ENCODE peak calls at places on chromosome 2, in ten cellular contexts. One of them, this sample, is unnamed.

GRCh38 chr2:38293152-38293865 is 83.8 kb downstream of the ATL2 start:
- DNase-seq in T follicular helper cell: no peak
- DNase-seq in cardiac fibroblast: no peak
- DNase-seq in stimulated activated CD4-positive, alpha-beta T cell treated with anti-CD3 and anti-CD28 coated beads, Interleukin-1b, Interleukin-23, amount 100 ng/mL, for 24 hours: no peak
- DNase-seq in activated CD4-positive, alpha-beta memory T cell treated with anti-CD3 and anti-CD28 coated beads, Interleukin-2, amount 10 ng/mL, durations not matched to agents 7 days and 5 days: no peak
- DNase-seq in iPS DF 19.7: no peak
- DNase-seq in prostate gland: no peak
- DNase-seq in WERI-Rb-1: no peak
- DNase-seq in HFFc6: no peak
- DNase-seq in T1000: no peak
- DNase-seq in this sample: peak; percentile 52

GRCh38 chr2:23624378-23624777 is 239.4 kb downstream of the KLHL29 start:
- DNase-seq in T follicular helper cell: no peak
- DNase-seq in cardiac fibroblast: no peak
- DNase-seq in stimulated activated CD4-positive, alpha-beta T cell treated with anti-CD3 and anti-CD28 coated beads, Interleukin-1b, Interleukin-23, amount 100 ng/mL, for 24 hours: no peak
- DNase-seq in activated CD4-positive, alpha-beta memory T cell treated with anti-CD3 and anti-CD28 coated beads, Interleukin-2, amount 10 ng/mL, durations not matched to agents 7 days and 5 days: peak; percentile 26
- DNase-seq in iPS DF 19.7: no peak
- DNase-seq in prostate gland: no peak
- DNase-seq in WERI-Rb-1: peak; percentile 45
- DNase-seq in HFFc6: no peak
- DNase-seq in T1000: no peak
- DNase-seq in this sample: no peak

GRCh38 chr2:240310645-240311044 is 124.8 kb upstream of the GPC1 start:
- DNase-seq in T follicular helper cell: no peak
- DNase-seq in cardiac fibroblast: no peak
- DNase-seq in stimulated activated CD4-positive, alpha-beta T cell treated with anti-CD3 and anti-CD28 coated beads, Interleukin-1b, Interleukin-23, amount 100 ng/mL, for 24 hours: no peak
- DNase-seq in activated CD4-positive, alpha-beta memory T cell treated with anti-CD3 and anti-CD28 coated beads, Interleukin-2, amount 10 ng/mL, durations not matched to agents 7 days and 5 days: no peak
- DNase-seq in iPS DF 19.7: no peak
- DNase-seq in prostate gland: no peak
- DNase-seq in WERI-Rb-1: no peak
- DNase-seq in HFFc6: no peak
- DNase-seq in T1000: no peak
- DNase-seq in this sample: no peak

GRCh38 chr2:38509322-38509946 is 93.3 kb downstream of the HNRNPLL start:
- DNase-seq in T follicular helper cell: no peak
- DNase-seq in cardiac fibroblast: peak; percentile 72
- DNase-seq in stimulated activated CD4-positive, alpha-beta T cell treated with anti-CD3 and anti-CD28 coated beads, Interleukin-1b, Interleukin-23, amount 100 ng/mL, for 24 hours: no peak
- DNase-seq in activated CD4-positive, alpha-beta memory T cell treated with anti-CD3 and anti-CD28 coated beads, Interleukin-2, amount 10 ng/mL, durations not matched to agents 7 days and 5 days: no peak
- DNase-seq in iPS DF 19.7: no peak
- DNase-seq in prostate gland: no peak
- DNase-seq in WERI-Rb-1: peak; percentile 46
- DNase-seq in HFFc6: peak; percentile 66
- DNase-seq in T1000: peak; percentile 7
- DNase-seq in this sample: peak; percentile 64

GRCh38 chr2:27703638-27704341 is 40.1 kb downstream of the SLC4A1AP start:
- DNase-seq in T follicular helper cell: peak; percentile 68
- DNase-seq in cardiac fibroblast: peak; percentile 93
- DNase-seq in stimulated activated CD4-positive, alpha-beta T cell treated with anti-CD3 and anti-CD28 coated beads, Interleukin-1b, Interleukin-23, amount 100 ng/mL, for 24 hours: peak; percentile 80
- DNase-seq in activated CD4-positive, alpha-beta memory T cell treated with anti-CD3 and anti-CD28 coated beads, Interleukin-2, amount 10 ng/mL, durations not matched to agents 7 days and 5 days: peak; percentile 89
- DNase-seq in iPS DF 19.7: no peak
- DNase-seq in prostate gland: peak; percentile 88
- DNase-seq in WERI-Rb-1: peak; percentile 89
- DNase-seq in HFFc6: peak; percentile 84
- DNase-seq in T1000: peak; percentile 76
- DNase-seq in this sample: peak; percentile 90

GRCh38 chr2:102449370-102449974 is 23.6 kb upstream of the SLC9A4 start:
- DNase-seq in T follicular helper cell: peak; percentile 31
- DNase-seq in cardiac fibroblast: peak; percentile 73
- DNase-seq in stimulated activated CD4-positive, alpha-beta T cell treated with anti-CD3 and anti-CD28 coated beads, Interleukin-1b, Interleukin-23, amount 100 ng/mL, for 24 hours: peak; percentile 53
- DNase-seq in activated CD4-positive, alpha-beta memory T cell treated with anti-CD3 and anti-CD28 coated beads, Interleukin-2, amount 10 ng/mL, durations not matched to agents 7 days and 5 days: peak; percentile 74
- DNase-seq in iPS DF 19.7: no peak
- DNase-seq in prostate gland: peak; percentile 24
- DNase-seq in WERI-Rb-1: peak; percentile 13
- DNase-seq in HFFc6: peak; percentile 25
- DNase-seq in T1000: no peak
- DNase-seq in this sample: peak; percentile 32

GRCh38 chr2:46871976-46872381 is 43.6 kb downstream of the MCFD2 start:
- DNase-seq in T follicular helper cell: no peak
- DNase-seq in cardiac fibroblast: no peak
- DNase-seq in stimulated activated CD4-positive, alpha-beta T cell treated with anti-CD3 and anti-CD28 coated beads, Interleukin-1b, Interleukin-23, amount 100 ng/mL, for 24 hours: no peak
- DNase-seq in activated CD4-positive, alpha-beta memory T cell treated with anti-CD3 and anti-CD28 coated beads, Interleukin-2, amount 10 ng/mL, durations not matched to agents 7 days and 5 days: no peak
- DNase-seq in iPS DF 19.7: no peak
- DNase-seq in prostate gland: no peak
- DNase-seq in WERI-Rb-1: no peak
- DNase-seq in HFFc6: no peak
- DNase-seq in T1000: no peak
- DNase-seq in this sample: no peak

GRCh38 chr2:29920130-29920577 is 1.2 kb downstream of the ALK start:
- DNase-seq in T follicular helper cell: peak; percentile 31
- DNase-seq in cardiac fibroblast: peak; percentile 28
- DNase-seq in stimulated activated CD4-positive, alpha-beta T cell treated with anti-CD3 and anti-CD28 coated beads, Interleukin-1b, Interleukin-23, amount 100 ng/mL, for 24 hours: peak; percentile 33
- DNase-seq in activated CD4-positive, alpha-beta memory T cell treated with anti-CD3 and anti-CD28 coated beads, Interleukin-2, amount 10 ng/mL, durations not matched to agents 7 days and 5 days: peak; percentile 49
- DNase-seq in iPS DF 19.7: no peak
- DNase-seq in prostate gland: peak; percentile 29
- DNase-seq in WERI-Rb-1: peak; percentile 26
- DNase-seq in HFFc6: no peak
- DNase-seq in T1000: peak; percentile 14
- DNase-seq in this sample: peak; percentile 30

GRCh38 chr2:208545398-208546042 is 138.9 kb downstream of the PTH2R start:
- DNase-seq in T follicular helper cell: no peak
- DNase-seq in cardiac fibroblast: no peak
- DNase-seq in stimulated activated CD4-positive, alpha-beta T cell treated with anti-CD3 and anti-CD28 coated beads, Interleukin-1b, Interleukin-23, amount 100 ng/mL, for 24 hours: no peak
- DNase-seq in activated CD4-positive, alpha-beta memory T cell treated with anti-CD3 and anti-CD28 coated beads, Interleukin-2, amount 10 ng/mL, durations not matched to agents 7 days and 5 days: no peak
- DNase-seq in iPS DF 19.7: no peak
- DNase-seq in prostate gland: no peak
- DNase-seq in WERI-Rb-1: no peak
- DNase-seq in HFFc6: no peak
- DNase-seq in T1000: no peak
- DNase-seq in this sample: no peak

GRCh38 chr2:69893684-69894481 is at the start of gene SNRNP27:
- DNase-seq in T follicular helper cell: peak; percentile 68
- DNase-seq in cardiac fibroblast: peak; percentile 88
- DNase-seq in stimulated activated CD4-positive, alpha-beta T cell treated with anti-CD3 and anti-CD28 coated beads, Interleukin-1b, Interleukin-23, amount 100 ng/mL, for 24 hours: peak; percentile 64
- DNase-seq in activated CD4-positive, alpha-beta memory T cell treated with anti-CD3 and anti-CD28 coated beads, Interleukin-2, amount 10 ng/mL, durations not matched to agents 7 days and 5 days: peak; percentile 84
- DNase-seq in iPS DF 19.7: peak; percentile 40
- DNase-seq in prostate gland: peak; percentile 65
- DNase-seq in WERI-Rb-1: peak; percentile 84
- DNase-seq in HFFc6: peak; percentile 71
- DNase-seq in T1000: peak; percentile 48
- DNase-seq in this sample: peak; percentile 81

GRCh38 chr2:18001671-18002070 is 123.2 kb downstream of the KCNS3 start:
- DNase-seq in T follicular helper cell: no peak
- DNase-seq in cardiac fibroblast: no peak
- DNase-seq in stimulated activated CD4-positive, alpha-beta T cell treated with anti-CD3 and anti-CD28 coated beads, Interleukin-1b, Interleukin-23, amount 100 ng/mL, for 24 hours: no peak
- DNase-seq in activated CD4-positive, alpha-beta memory T cell treated with anti-CD3 and anti-CD28 coated beads, Interleukin-2, amount 10 ng/mL, durations not matched to agents 7 days and 5 days: no peak
- DNase-seq in iPS DF 19.7: no peak
- DNase-seq in prostate gland: no peak
- DNase-seq in WERI-Rb-1: no peak
- DNase-seq in HFFc6: no peak
- DNase-seq in T1000: no peak
- DNase-seq in this sample: no peak

GRCh38 chr2:108449410-108450200 is 599 bp downstream of the GCC2 start:
- DNase-seq in T follicular helper cell: peak; percentile 27
- DNase-seq in cardiac fibroblast: peak; percentile 47
- DNase-seq in stimulated activated CD4-positive, alpha-beta T cell treated with anti-CD3 and anti-CD28 coated beads, Interleukin-1b, Interleukin-23, amount 100 ng/mL, for 24 hours: no peak
- DNase-seq in activated CD4-positive, alpha-beta memory T cell treated with anti-CD3 and anti-CD28 coated beads, Interleukin-2, amount 10 ng/mL, durations not matched to agents 7 days and 5 days: peak; percentile 49
- DNase-seq in iPS DF 19.7: no peak
- DNase-seq in prostate gland: peak; percentile 11
- DNase-seq in WERI-Rb-1: no peak
- DNase-seq in HFFc6: peak; percentile 2
- DNase-seq in T1000: no peak
- DNase-seq in this sample: peak; percentile 52

GRCh38 chr2:155223781-155224406 is 525.4 kb downstream of the KCNJ3 start:
- DNase-seq in T follicular helper cell: no peak
- DNase-seq in cardiac fibroblast: peak; percentile 0
- DNase-seq in stimulated activated CD4-positive, alpha-beta T cell treated with anti-CD3 and anti-CD28 coated beads, Interleukin-1b, Interleukin-23, amount 100 ng/mL, for 24 hours: no peak
- DNase-seq in activated CD4-positive, alpha-beta memory T cell treated with anti-CD3 and anti-CD28 coated beads, Interleukin-2, amount 10 ng/mL, durations not matched to agents 7 days and 5 days: no peak
- DNase-seq in iPS DF 19.7: no peak
- DNase-seq in prostate gland: no peak
- DNase-seq in WERI-Rb-1: no peak
- DNase-seq in HFFc6: no peak
- DNase-seq in T1000: no peak
- DNase-seq in this sample: peak; percentile 0

GRCh38 chr2:86295071-86295470 is 42.4 kb downstream of the REEP1 start:
- DNase-seq in T follicular helper cell: no peak
- DNase-seq in cardiac fibroblast: no peak
- DNase-seq in stimulated activated CD4-positive, alpha-beta T cell treated with anti-CD3 and anti-CD28 coated beads, Interleukin-1b, Interleukin-23, amount 100 ng/mL, for 24 hours: no peak
- DNase-seq in activated CD4-positive, alpha-beta memory T cell treated with anti-CD3 and anti-CD28 coated beads, Interleukin-2, amount 10 ng/mL, durations not matched to agents 7 days and 5 days: no peak
- DNase-seq in iPS DF 19.7: no peak
- DNase-seq in prostate gland: no peak
- DNase-seq in WERI-Rb-1: no peak
- DNase-seq in HFFc6: no peak
- DNase-seq in T1000: no peak
- DNase-seq in this sample: no peak

GRCh38 chr2:5868891-5869400 is 176.8 kb downstream of the SOX11 start:
- DNase-seq in T follicular helper cell: no peak
- DNase-seq in cardiac fibroblast: no peak
- DNase-seq in stimulated activated CD4-positive, alpha-beta T cell treated with anti-CD3 and anti-CD28 coated beads, Interleukin-1b, Interleukin-23, amount 100 ng/mL, for 24 hours: no peak
- DNase-seq in activated CD4-positive, alpha-beta memory T cell treated with anti-CD3 and anti-CD28 coated beads, Interleukin-2, amount 10 ng/mL, durations not matched to agents 7 days and 5 days: no peak
- DNase-seq in iPS DF 19.7: no peak
- DNase-seq in prostate gland: no peak
- DNase-seq in WERI-Rb-1: no peak
- DNase-seq in HFFc6: no peak
- DNase-seq in T1000: no peak
- DNase-seq in this sample: no peak

GRCh38 chr2:96386470-96386869 is 50.9 kb downstream of the NCAPH start:
- DNase-seq in T follicular helper cell: no peak
- DNase-seq in cardiac fibroblast: no peak
- DNase-seq in stimulated activated CD4-positive, alpha-beta T cell treated with anti-CD3 and anti-CD28 coated beads, Interleukin-1b, Interleukin-23, amount 100 ng/mL, for 24 hours: no peak
- DNase-seq in activated CD4-positive, alpha-beta memory T cell treated with anti-CD3 and anti-CD28 coated beads, Interleukin-2, amount 10 ng/mL, durations not matched to agents 7 days and 5 days: no peak
- DNase-seq in iPS DF 19.7: no peak
- DNase-seq in prostate gland: no peak
- DNase-seq in WERI-Rb-1: no peak
- DNase-seq in HFFc6: no peak
- DNase-seq in T1000: no peak
- DNase-seq in this sample: no peak

GRCh38 chr2:197286805-197287595 is 23.6 kb downstream of the ANKRD44 start:
- DNase-seq in T follicular helper cell: peak; percentile 46
- DNase-seq in cardiac fibroblast: peak; percentile 91
- DNase-seq in stimulated activated CD4-positive, alpha-beta T cell treated with anti-CD3 and anti-CD28 coated beads, Interleukin-1b, Interleukin-23, amount 100 ng/mL, for 24 hours: no peak
- DNase-seq in activated CD4-positive, alpha-beta memory T cell treated with anti-CD3 and anti-CD28 coated beads, Interleukin-2, amount 10 ng/mL, durations not matched to agents 7 days and 5 days: peak; percentile 54
- DNase-seq in iPS DF 19.7: no peak
- DNase-seq in prostate gland: peak; percentile 72
- DNase-seq in WERI-Rb-1: no peak
- DNase-seq in HFFc6: peak; percentile 92
- DNase-seq in T1000: no peak
- DNase-seq in this sample: peak; percentile 87

GRCh38 chr2:187949859-187950258 is 341.8 kb upstream of the GULP1 start:
- DNase-seq in T follicular helper cell: no peak
- DNase-seq in cardiac fibroblast: no peak
- DNase-seq in stimulated activated CD4-positive, alpha-beta T cell treated with anti-CD3 and anti-CD28 coated beads, Interleukin-1b, Interleukin-23, amount 100 ng/mL, for 24 hours: no peak
- DNase-seq in activated CD4-positive, alpha-beta memory T cell treated with anti-CD3 and anti-CD28 coated beads, Interleukin-2, amount 10 ng/mL, durations not matched to agents 7 days and 5 days: no peak
- DNase-seq in iPS DF 19.7: no peak
- DNase-seq in prostate gland: no peak
- DNase-seq in WERI-Rb-1: no peak
- DNase-seq in HFFc6: no peak
- DNase-seq in T1000: no peak
- DNase-seq in this sample: no peak

GRCh38 chr2:9770308-9771100 is 72.8 kb upstream of the TAF1B start:
- DNase-seq in T follicular helper cell: peak; percentile 30
- DNase-seq in cardiac fibroblast: peak; percentile 85
- DNase-seq in stimulated activated CD4-positive, alpha-beta T cell treated with anti-CD3 and anti-CD28 coated beads, Interleukin-1b, Interleukin-23, amount 100 ng/mL, for 24 hours: no peak
- DNase-seq in activated CD4-positive, alpha-beta memory T cell treated with anti-CD3 and anti-CD28 coated beads, Interleukin-2, amount 10 ng/mL, durations not matched to agents 7 days and 5 days: peak; percentile 73
- DNase-seq in iPS DF 19.7: peak; percentile 67
- DNase-seq in prostate gland: peak; percentile 71
- DNase-seq in WERI-Rb-1: peak; percentile 89
- DNase-seq in HFFc6: peak; percentile 64
- DNase-seq in T1000: no peak
- DNase-seq in this sample: peak; percentile 73

GRCh38 chr2:164739966-164740365 is 101.7 kb downstream of the COBLL1 start:
- DNase-seq in T follicular helper cell: no peak
- DNase-seq in cardiac fibroblast: peak; percentile 48
- DNase-seq in stimulated activated CD4-positive, alpha-beta T cell treated with anti-CD3 and anti-CD28 coated beads, Interleukin-1b, Interleukin-23, amount 100 ng/mL, for 24 hours: no peak
- DNase-seq in activated CD4-positive, alpha-beta memory T cell treated with anti-CD3 and anti-CD28 coated beads, Interleukin-2, amount 10 ng/mL, durations not matched to agents 7 days and 5 days: no peak
- DNase-seq in iPS DF 19.7: no peak
- DNase-seq in prostate gland: no peak
- DNase-seq in WERI-Rb-1: no peak
- DNase-seq in HFFc6: peak; percentile 65
- DNase-seq in T1000: no peak
- DNase-seq in this sample: peak; percentile 61

GRCh38 chr2:54329482-54330225 is 73.6 kb upstream of the TSPYL6 start:
- DNase-seq in T follicular helper cell: no peak
- DNase-seq in cardiac fibroblast: peak; percentile 75
- DNase-seq in stimulated activated CD4-positive, alpha-beta T cell treated with anti-CD3 and anti-CD28 coated beads, Interleukin-1b, Interleukin-23, amount 100 ng/mL, for 24 hours: no peak
- DNase-seq in activated CD4-positive, alpha-beta memory T cell treated with anti-CD3 and anti-CD28 coated beads, Interleukin-2, amount 10 ng/mL, durations not matched to agents 7 days and 5 days: no peak
- DNase-seq in iPS DF 19.7: no peak
- DNase-seq in prostate gland: no peak
- DNase-seq in WERI-Rb-1: peak; percentile 71
- DNase-seq in HFFc6: no peak
- DNase-seq in T1000: no peak
- DNase-seq in this sample: no peak

GRCh38 chr2:9590635-9591034 is 35.0 kb upstream of the ADAM17 start:
- DNase-seq in T follicular helper cell: no peak
- DNase-seq in cardiac fibroblast: no peak
- DNase-seq in stimulated activated CD4-positive, alpha-beta T cell treated with anti-CD3 and anti-CD28 coated beads, Interleukin-1b, Interleukin-23, amount 100 ng/mL, for 24 hours: no peak
- DNase-seq in activated CD4-positive, alpha-beta memory T cell treated with anti-CD3 and anti-CD28 coated beads, Interleukin-2, amount 10 ng/mL, durations not matched to agents 7 days and 5 days: no peak
- DNase-seq in iPS DF 19.7: no peak
- DNase-seq in prostate gland: no peak
- DNase-seq in WERI-Rb-1: no peak
- DNase-seq in HFFc6: no peak
- DNase-seq in T1000: no peak
- DNase-seq in this sample: no peak

GRCh38 chr2:13260401-13260800 is 543.7 kb downstream of the TRIB2 start:
- DNase-seq in T follicular helper cell: no peak
- DNase-seq in cardiac fibroblast: no peak
- DNase-seq in stimulated activated CD4-positive, alpha-beta T cell treated with anti-CD3 and anti-CD28 coated beads, Interleukin-1b, Interleukin-23, amount 100 ng/mL, for 24 hours: no peak
- DNase-seq in activated CD4-positive, alpha-beta memory T cell treated with anti-CD3 and anti-CD28 coated beads, Interleukin-2, amount 10 ng/mL, durations not matched to agents 7 days and 5 days: no peak
- DNase-seq in iPS DF 19.7: no peak
- DNase-seq in prostate gland: no peak
- DNase-seq in WERI-Rb-1: no peak
- DNase-seq in HFFc6: no peak
- DNase-seq in T1000: no peak
- DNase-seq in this sample: no peak

GRCh38 chr2:127568128-127568527 is 32.6 kb downstream of the MYO7B start:
- DNase-seq in T follicular helper cell: no peak
- DNase-seq in cardiac fibroblast: no peak
- DNase-seq in stimulated activated CD4-positive, alpha-beta T cell treated with anti-CD3 and anti-CD28 coated beads, Interleukin-1b, Interleukin-23, amount 100 ng/mL, for 24 hours: no peak
- DNase-seq in activated CD4-positive, alpha-beta memory T cell treated with anti-CD3 and anti-CD28 coated beads, Interleukin-2, amount 10 ng/mL, durations not matched to agents 7 days and 5 days: no peak
- DNase-seq in iPS DF 19.7: no peak
- DNase-seq in prostate gland: no peak
- DNase-seq in WERI-Rb-1: no peak
- DNase-seq in HFFc6: no peak
- DNase-seq in T1000: no peak
- DNase-seq in this sample: no peak

GRCh38 chr2:143802242-143802641 is 673.0 kb downstream of the ARHGAP15 start:
- DNase-seq in T follicular helper cell: no peak
- DNase-seq in cardiac fibroblast: peak; percentile 5
- DNase-seq in stimulated activated CD4-positive, alpha-beta T cell treated with anti-CD3 and anti-CD28 coated beads, Interleukin-1b, Interleukin-23, amount 100 ng/mL, for 24 hours: no peak
- DNase-seq in activated CD4-positive, alpha-beta memory T cell treated with anti-CD3 and anti-CD28 coated beads, Interleukin-2, amount 10 ng/mL, durations not matched to agents 7 days and 5 days: no peak
- DNase-seq in iPS DF 19.7: no peak
- DNase-seq in prostate gland: no peak
- DNase-seq in WERI-Rb-1: no peak
- DNase-seq in HFFc6: peak; percentile 36
- DNase-seq in T1000: no peak
- DNase-seq in this sample: peak; percentile 54

GRCh38 chr2:16311521-16312440 is 353.9 kb downstream of the CYRIA start:
- DNase-seq in T follicular helper cell: no peak
- DNase-seq in cardiac fibroblast: no peak
- DNase-seq in stimulated activated CD4-positive, alpha-beta T cell treated with anti-CD3 and anti-CD28 coated beads, Interleukin-1b, Interleukin-23, amount 100 ng/mL, for 24 hours: no peak
- DNase-seq in activated CD4-positive, alpha-beta memory T cell treated with anti-CD3 and anti-CD28 coated beads, Interleukin-2, amount 10 ng/mL, durations not matched to agents 7 days and 5 days: no peak
- DNase-seq in iPS DF 19.7: no peak
- DNase-seq in prostate gland: no peak
- DNase-seq in WERI-Rb-1: no peak
- DNase-seq in HFFc6: no peak
- DNase-seq in T1000: no peak
- DNase-seq in this sample: no peak

GRCh38 chr2:64932327-64933216 is 56.6 kb upstream of the SLC1A4 start:
- DNase-seq in T follicular helper cell: no peak
- DNase-seq in cardiac fibroblast: no peak
- DNase-seq in stimulated activated CD4-positive, alpha-beta T cell treated with anti-CD3 and anti-CD28 coated beads, Interleukin-1b, Interleukin-23, amount 100 ng/mL, for 24 hours: no peak
- DNase-seq in activated CD4-positive, alpha-beta memory T cell treated with anti-CD3 and anti-CD28 coated beads, Interleukin-2, amount 10 ng/mL, durations not matched to agents 7 days and 5 days: no peak
- DNase-seq in iPS DF 19.7: no peak
- DNase-seq in prostate gland: no peak
- DNase-seq in WERI-Rb-1: peak; percentile 73
- DNase-seq in HFFc6: no peak
- DNase-seq in T1000: no peak
- DNase-seq in this sample: no peak

This sample was measured in EL.